ENCODE peak calls at places on chromosomes 2 and 18, in four cellular contexts. D is endothelial cell of umbilical vein, M is brain microvascular endothelial cell, Q is cardiac muscle cell. X is an unnamed sample.

GRCh38 chr2:150909090-150909489 is 352.6 kb downstream of the RBM43 start:
- DNase-seq in D (no peak), M (no peak), Q (no peak), X (no peak)

GRCh38 chr2:161273038-161273760 is 35.0 kb upstream of the PSMD14 start:
- DNase-seq in D (peak), M (peak), Q (peak), X (peak)

GRCh38 chr2:239944706-239945551 is 80.2 kb downstream of the NDUFA10 start:
- DNase-seq in D (no peak), M (peak), Q (peak), X (no peak)

GRCh38 chr2:175414872-175415487 is 233.5 kb upstream of the ATP5MC3 start:
- DNase-seq in D (peak), M (peak), Q (peak), X (peak)

GRCh38 chr2:60779426-60779825 is 23.4 kb downstream of the PAPOLG start:
- DNase-seq in D (no peak), M (no peak), Q (no peak), X (no peak)

GRCh38 chr2:235639885-235640284 is 146.0 kb downstream of the AGAP1 start:
- DNase-seq in D (no peak), M (no peak), Q (no peak), X (peak)

GRCh38 chr2:154692927-154693326 is 5.6 kb upstream of the KCNJ3 start:
- DNase-seq in D (no peak), M (no peak), Q (peak), X (no peak)

GRCh38 chr2:188016917-188017316 is 274.8 kb upstream of the GULP1 start:
- DNase-seq in D (no peak), M (no peak), Q (no peak), X (no peak)

GRCh38 chr18:58776084-58776483 is 88.6 kb upstream of the ZNF532 start:
- DNase-seq in D (no peak), M (no peak), Q (peak), X (no peak)

GRCh38 chr2:30225131-30225762 is 6.1 kb upstream of the LBH start:
- DNase-seq in D (peak), M (peak), Q (peak), X (peak)

GRCh38 chr2:10355471-10356458 is 53.1 kb downstream of the HPCAL1 start:
- DNase-seq in D (no peak), M (no peak), Q (no peak), X (no peak)

GRCh38 chr18:37019157-37019571 is 190.2 kb downstream of the KIAA1328 start:
- DNase-seq in D (no peak), M (peak), Q (peak), X (peak)

GRCh38 chr2:185618630-185619029 is 120.0 kb upstream of the FSIP2 start:
- DNase-seq in D (no peak), M (peak), Q (no peak), X (no peak)

GRCh38 chr2:85766214-85766613 is 12.4 kb downstream of the ATOH8 start:
- DNase-seq in D (peak), M (no peak), Q (no peak), X (peak)

GRCh38 chr2:160459543-160460332 is 33.9 kb downstream of the RBMS1 start:
- DNase-seq in D (no peak), M (no peak), Q (no peak), X (no peak)

GRCh38 chr2:172496096-172496709 is 59.7 kb upstream of the PDK1 start:
- DNase-seq in D (peak), M (no peak), Q (no peak), X (no peak)

GRCh38 chr2:200135082-200135481 is 171.4 kb upstream of the SPATS2L start:
- DNase-seq in D (no peak), M (peak), Q (no peak), X (no peak)

GRCh38 chr2:105102963-105103421 is 65.1 kb downstream of the MRPS9 start:
- DNase-seq in D (no peak), M (peak), Q (peak), X (peak)

GRCh38 chr2:235956281-235956970 is 211.8 kb downstream of the GBX2 start:
- DNase-seq in D (no peak), M (no peak), Q (no peak), X (no peak)

GRCh38 chr2:138335036-138335435 is 166.5 kb upstream of the SPOPL start:
- DNase-seq in D (no peak), M (no peak), Q (peak), X (peak)

GRCh38 chr2:114201781-114202180 is 240.7 kb upstream of the DPP10 start:
- DNase-seq in D (no peak), M (no peak), Q (no peak), X (no peak)

GRCh38 chr2:6186332-6187100 is 494.3 kb downstream of the SOX11 start:
- DNase-seq in D (no peak), M (peak), Q (no peak), X (peak)

GRCh38 chr2:40654346-40654745 is 202.5 kb upstream of the SLC8A1 start:
- DNase-seq in D (no peak), M (no peak), Q (no peak), X (no peak)

GRCh38 chr2:30631051-30631671 is 176.1 kb downstream of the CAPN13 start:
- DNase-seq in D (no peak), M (peak), Q (no peak), X (no peak)

GRCh38 chr18:3379685-3380084 is 70.3 kb upstream of the TGIF1 start:
- DNase-seq in D (no peak), M (no peak), Q (no peak), X (no peak)

GRCh38 chr18:3383381-3383915 is 66.5 kb upstream of the TGIF1 start:
- DNase-seq in D (no peak), M (no peak), Q (peak), X (peak)

GRCh38 chr18:3384664-3385189 is 65.2 kb upstream of the TGIF1 start:
- DNase-seq in D (no peak), M (no peak), Q (no peak), X (no peak)

GRCh38 chr18:3380384-3380961 is 69.5 kb upstream of the TGIF1 start:
- DNase-seq in D (peak), M (peak), Q (peak), X (peak)
- H3K4me3 ChIP-seq in D (no peak), M (no peak), Q (no peak), X (no peak)

GRCh38 chr2:71778514-71779305 is 325.3 kb downstream of the DYSF start:
- DNase-seq in D (no peak), M (no peak), Q (no peak), X (no peak)
- TF ChIP-seq CTCF in D (no peak), M (peak), Q (peak), X (peak)

GRCh38 chr2:136126527-136126926 is 8.6 kb upstream of the CXCR4 start:
- DNase-seq in D (no peak), M (no peak), Q (no peak), X (no peak)
- H3K4me3 ChIP-seq in D (no peak), M (no peak), Q (no peak), X (no peak)

GRCh38 chr2:190283783-190284182 is 35.8 kb downstream of the HIBCH start:
- DNase-seq in D (no peak), M (no peak), Q (no peak), X (peak)

GRCh38 chr2:190277234-190278112 is 42.2 kb downstream of the HIBCH start:
- DNase-seq in D (peak), M (peak), Q (peak), X (peak)

GRCh38 chr2:190280565-190281330 is 38.9 kb downstream of the HIBCH start:
- DNase-seq in D (peak), M (no peak), Q (no peak), X (no peak)
- TF ChIP-seq CTCF in D (no peak), M (no peak), Q (no peak), X (no peak)

GRCh38 chr2:41959760-41960159 is 88.1 kb upstream of the PKDCC start:
- DNase-seq in D (no peak), M (no peak), Q (no peak), X (no peak)
- H3K4me3 ChIP-seq in D (no peak), M (no peak), Q (no peak), X (no peak)

GRCh38 chr18:3885209-3885792 is 435.3 kb downstream of the TGIF1 start:
- DNase-seq in D (no peak), M (peak), Q (no peak), X (no peak)
- TF ChIP-seq CTCF in D (no peak), M (peak), Q (peak), X (peak)

DNA sequence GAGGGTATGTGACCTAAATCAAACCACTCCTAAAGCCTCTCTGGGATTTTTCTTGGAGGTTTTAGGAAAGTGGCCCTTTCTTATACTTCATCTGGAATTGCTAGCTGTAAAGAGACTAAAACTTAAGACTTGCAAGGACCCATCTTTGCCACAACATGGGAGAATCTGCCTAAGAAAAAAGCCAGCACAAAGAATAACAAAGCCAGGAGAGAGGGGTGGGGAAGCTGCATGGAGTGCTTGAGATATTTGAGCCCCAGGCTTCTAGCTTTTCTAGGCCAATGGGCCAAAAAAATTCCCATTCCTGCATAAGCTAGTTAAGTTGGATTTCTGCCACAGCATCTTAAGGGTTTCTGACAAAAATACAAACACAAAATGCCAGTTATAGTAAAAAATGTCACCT is 38.5 kb upstream of the LYPD6 start:
- DNase-seq in D (no peak), M (no peak), Q (no peak), X (no peak)
- H3K4me3 ChIP-seq in D (no peak), M (no peak), Q (no peak), X (no peak)

GRCh38 chr2:69368588-69368987 is 18.4 kb downstream of the GFPT1 start:
- DNase-seq in D (no peak), M (no peak), Q (no peak), X (no peak)
- TF ChIP-seq CTCF in D (no peak), M (no peak), Q (no peak), X (no peak)

GRCh38 chr2:218478544-218478943 is 59.6 kb downstream of the VIL1 start:
- DNase-seq in D (no peak), M (no peak), Q (no peak), X (no peak)

GRCh38 chr2:218485986-218486667 is 67.2 kb downstream of the VIL1 start:
- DNase-seq in D (no peak), M (no peak), Q (no peak), X (no peak)

GRCh38 chr2:218476676-218477075 is 57.8 kb downstream of the VIL1 start:
- DNase-seq in D (no peak), M (no peak), Q (peak), X (peak)

GRCh38 chr2:218479595-218479994 is 60.7 kb downstream of the VIL1 start:
- DNase-seq in D (no peak), M (no peak), Q (no peak), X (no peak)

GRCh38 chr2:218482651-218483050 is 63.7 kb downstream of the VIL1 start:
- DNase-seq in D (no peak), M (no peak), Q (peak), X (no peak)
- H3K4me3 ChIP-seq in D (no peak), M (no peak), Q (no peak), X (no peak)

X was measured in fibroblast of villous mesenchyme.